ENCODE peak calls at places on chromosomes 11 and 22, in six cellular contexts. L is activated T-helper 9 cell treated with anti-CD3 and anti-CD28 coated beads, Interleukin-2, amount 50 U/mL, for 16 hours; V is GM04503; G is mucosa of descending colon; C is MCF 10A; I is activated T-cell treated with anti-CD3 and anti-CD28 coated beads for 24 hours. Q is an unnamed sample.

GRCh38 chr11:131658414-131658813 is 288.0 kb downstream of the NTM start:
- DNase-seq in G (no peak), C (no peak), I (no peak), L (no peak), V (no peak), Q (no peak)

GRCh38 chr11:16001899-16002426 is 354.4 kb downstream of the SOX6 start:
- DNase-seq in G (peak), C (peak), I (no peak), L (no peak), V (peak), Q (peak)

GRCh38 chr22:32584650-32585049 is 110.0 kb downstream of the FBXO7 start:
- DNase-seq in I (no peak), C (no peak), L (no peak), G (no peak), V (no peak), Q (peak)

GRCh38 chr22:49206281-49206680 is 621.4 kb downstream of the BRD1 start:
- DNase-seq in V (no peak), I (no peak), L (no peak), C (no peak), G (peak), Q (no peak)

GRCh38 chr11:118230088-118230487 is 5.3 kb upstream of the JAML start:
- DNase-seq in V (no peak), G (no peak), C (no peak), L (no peak), I (no peak), Q (no peak)

GRCh38 chr22:25111579-25112517 is 87.8 kb upstream of the CRYBB3 start:
- DNase-seq in C (no peak), L (no peak), I (no peak), G (peak), V (no peak), Q (no peak)

GRCh38 chr11:63489879-63490278 is 1.1 kb downstream of the PLAAT5 start:
- DNase-seq in C (no peak), G (no peak), V (no peak), I (no peak), L (no peak), Q (peak)

GRCh38 chr11:36265793-36266628 is 23.2 kb downstream of the COMMD9 start:
- DNase-seq in V (no peak), I (peak), C (peak), L (peak), G (no peak), Q (peak)

GRCh38 chr11:118247041-118247440 is 5.1 kb downstream of the MPZL3 start:
- DNase-seq in I (no peak), L (no peak), C (no peak), G (no peak), V (no peak), Q (no peak)

Q was measured in EH.